ENCODE peak calls at places on chromosome 9, in seven cellular contexts. C is kidney epithelial cell, H is transverse colon, X is lower lobe of right lung, M is psoas muscle, P is AG04450, U is cardiac muscle cell. Y is an unnamed sample.
A peak's percentile ranks its signal among the peaks of the same experiment; 100 is the strongest.

GRCh38 chr9:87554177-87554940 is 56.7 kb downstream of the DAPK1 start:
- DNase-seq in C (no peak), H (no peak), U (no peak), P (no peak), M (no peak), X (no peak), Y (no peak)

GRCh38 chr9:115104908-115105307 is 13.0 kb downstream of the TNC start:
- DNase-seq in H (no peak), C (no peak), M (no peak), X (no peak), P (no peak), U (no peak), Y (no peak)

GRCh38 chr9:5949103-5949699 is 58.5 kb downstream of the MLANA start:
- DNase-seq in X (no peak), M (no peak), C (no peak), U (no peak), P (no peak), H (no peak), Y (no peak)

GRCh38 chr9:132575005-132575609 is 7.3 kb upstream of the BARHL1 start:
- DNase-seq in U (peak; percentile 85), C (peak; percentile 10), X (peak; percentile 69), H (peak; percentile 73), P (peak; percentile 18), M (peak; percentile 53), Y (peak; percentile 9)

GRCh38 chr9:92986175-92987110 is 39.1 kb downstream of the FGD3 start:
- DNase-seq in U (no peak), C (no peak), M (no peak), P (no peak), X (no peak), H (no peak), Y (no peak)

GRCh38 chr9:34985311-34985899 is 4.1 kb upstream of the DNAJB5 start:
- DNase-seq in M (peak; percentile 39), H (peak; percentile 71), X (no peak), C (no peak), P (no peak), U (peak; percentile 84), Y (no peak)

GRCh38 chr9:115494958-115495690 is 377.2 kb upstream of the TNC start:
- DNase-seq in H (no peak), P (no peak), C (no peak), X (no peak), M (no peak), U (no peak), Y (no peak)

GRCh38 chr9:35570709-35571108 is 34.4 kb upstream of the TESK1 start:
- DNase-seq in C (no peak), X (no peak), M (no peak), H (no peak), U (no peak), P (no peak), Y (no peak)

GRCh38 chr9:93139365-93140182 is 5.5 kb upstream of the NINJ1 start:
- DNase-seq in P (no peak), X (no peak), H (no peak), C (no peak), U (no peak), M (peak; percentile 45), Y (no peak)

GRCh38 chr9:126722922-126723806 is 81.7 kb upstream of the ZBTB43 start:
- DNase-seq in C (no peak), X (peak; percentile 68), P (no peak), H (peak; percentile 61), U (peak; percentile 32), M (peak; percentile 44), Y (no peak)

GRCh38 chr9:107251756-107252322 is 31.2 kb upstream of the RAD23B start:
- DNase-seq in M (peak; percentile 56), C (no peak), H (no peak), X (no peak), U (no peak), P (peak; percentile 83), Y (peak; percentile 83)

GRCh38 chr9:76373173-76373771 is 21.0 kb downstream of the RFK start:
- DNase-seq in C (peak; percentile 38), H (peak; percentile 81), M (peak; percentile 61), U (no peak), X (no peak), P (peak; percentile 46), Y (no peak)

GRCh38 chr9:135879237-135879601 is 28.1 kb downstream of the CAMSAP1 start:
- DNase-seq in M (no peak), U (no peak), P (no peak), C (no peak), H (no peak), X (no peak), Y (no peak)

GRCh38 chr9:130780865-130781504 is 54.1 kb upstream of the ABL1 start:
- DNase-seq in H (peak; percentile 55), U (no peak), X (no peak), M (peak; percentile 69), P (peak; percentile 85), C (no peak), Y (peak; percentile 95)

DNA sequence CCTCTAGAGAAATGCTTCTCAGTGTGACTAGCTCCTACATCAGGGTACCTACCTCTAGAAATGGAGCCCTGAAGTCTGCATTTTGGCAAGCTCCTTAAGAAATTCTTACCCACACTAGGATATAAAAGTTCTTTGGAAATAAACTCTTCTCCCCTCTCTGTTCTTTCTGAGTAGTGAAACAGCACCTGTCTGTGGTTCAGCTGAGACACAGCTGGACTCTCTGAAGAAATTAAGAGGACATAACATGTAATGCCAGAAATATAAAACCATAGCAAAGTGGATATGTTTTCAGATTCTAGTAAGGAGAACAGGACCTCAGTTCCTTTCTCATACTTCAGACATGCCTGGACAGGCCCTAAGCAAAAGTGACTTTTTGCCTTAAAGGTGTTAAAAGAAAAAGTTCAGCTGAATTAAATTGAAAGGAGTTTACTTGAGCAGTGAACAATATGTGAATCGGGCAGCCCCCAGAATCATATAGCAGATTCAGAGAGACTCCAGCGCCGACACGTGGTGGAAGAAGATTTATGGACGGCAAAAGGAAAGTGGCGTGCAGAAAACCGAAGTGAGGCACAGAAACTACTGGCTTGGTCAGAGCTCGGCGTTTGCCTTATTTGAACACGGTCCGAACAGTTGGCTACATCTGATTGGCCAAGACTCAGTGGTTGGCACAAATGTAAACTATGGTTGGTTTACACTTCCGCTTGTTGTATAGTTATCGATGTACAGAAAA is 64.5 kb downstream of the PRKACG start:
- DNase-seq in U (no peak), H (peak; percentile 34), C (no peak), M (peak; percentile 12), X (no peak), P (no peak), Y (no peak)
- TF ChIP-seq CTCF in U (peak; percentile 34), H (no peak), C (no peak), M (peak; percentile 38), X (no peak), P (peak; percentile 15), Y (no peak)

DNA sequence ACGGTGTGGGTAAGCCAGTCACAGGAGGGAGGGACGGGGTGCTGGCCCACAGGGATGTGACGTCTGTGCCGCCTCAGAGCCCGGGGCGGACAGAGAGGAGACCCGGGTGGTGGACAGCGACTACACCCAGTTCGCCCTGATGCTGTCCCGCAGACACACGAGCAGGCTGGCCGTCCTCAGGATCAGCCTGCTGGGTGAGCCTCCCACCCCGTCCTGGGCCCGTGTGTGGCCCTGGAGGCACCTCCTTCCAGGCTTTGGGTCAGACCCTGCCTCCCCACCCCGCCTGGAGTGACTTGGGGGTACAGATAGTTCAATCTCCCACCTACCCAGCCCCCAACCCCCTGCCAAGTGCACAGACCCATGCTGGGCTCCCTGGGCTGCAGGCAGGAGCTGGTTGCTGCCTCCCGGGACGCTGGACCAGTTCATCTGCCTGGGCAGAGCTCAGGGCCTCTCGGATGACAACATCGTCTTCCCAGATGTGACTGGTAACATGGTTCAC is 1.7 kb downstream of the LCN12 start:
- DNase-seq in C (no peak), X (peak; percentile 47), U (no peak), H (no peak), P (no peak), M (no peak), Y (no peak)
- H3K4me3 ChIP-seq in C (no peak overlapping the region), X (no peak overlapping the region), U (no peak overlapping the region), H (no peak overlapping the region), P (no peak overlapping the region), M (no peak overlapping the region), Y (no peak overlapping the region)

DNA sequence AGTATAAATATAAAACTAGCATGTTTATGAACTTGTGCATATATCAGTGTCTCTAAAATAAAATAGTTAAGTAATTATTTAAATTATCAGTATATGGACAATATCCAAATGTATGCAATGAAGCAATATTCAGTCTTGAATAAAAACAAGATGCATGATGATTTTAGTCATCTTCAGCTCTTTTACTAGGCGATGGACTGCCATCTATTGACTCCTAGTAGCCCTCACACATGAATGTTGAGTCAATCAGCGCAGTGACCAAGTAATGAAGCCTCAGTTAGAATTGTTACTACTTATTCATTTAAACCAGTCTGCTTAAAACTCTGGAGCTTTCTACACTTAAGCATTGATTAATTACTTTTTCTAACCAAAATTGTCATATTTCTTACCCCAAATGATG is 92.9 kb upstream of the GRHPR start:
- DNase-seq in C (no peak), H (no peak), U (peak; percentile 9), P (no peak), X (no peak), M (no peak), Y (no peak)
- TF ChIP-seq CTCF in C (peak; percentile 40), H (no peak), U (peak; percentile 46), P (peak; percentile 52), X (no peak), M (peak; percentile 21), Y (peak; percentile 36)

GRCh38 chr9:112130347-112130746 is 44.8 kb downstream of the SUSD1 start:
- DNase-seq in U (no peak), H (no peak), M (no peak), X (no peak), C (no peak), P (no peak), Y (no peak)

GRCh38 chr9:112129246-112129645 is 45.9 kb downstream of the SUSD1 start:
- DNase-seq in U (no peak), X (no peak), P (no peak), M (no peak), H (no peak), C (no peak), Y (no peak)

GRCh38 chr9:112125961-112126388 is 49.1 kb downstream of the SUSD1 start:
- DNase-seq in P (no peak), C (peak; percentile 98), H (no peak), M (no peak), X (no peak), U (no peak), Y (no peak)

GRCh38 chr9:112124156-112124555 is 50.9 kb downstream of the SUSD1 start:
- DNase-seq in P (no peak), U (no peak), C (no peak), M (no peak), H (no peak), X (no peak), Y (no peak)

DNA sequence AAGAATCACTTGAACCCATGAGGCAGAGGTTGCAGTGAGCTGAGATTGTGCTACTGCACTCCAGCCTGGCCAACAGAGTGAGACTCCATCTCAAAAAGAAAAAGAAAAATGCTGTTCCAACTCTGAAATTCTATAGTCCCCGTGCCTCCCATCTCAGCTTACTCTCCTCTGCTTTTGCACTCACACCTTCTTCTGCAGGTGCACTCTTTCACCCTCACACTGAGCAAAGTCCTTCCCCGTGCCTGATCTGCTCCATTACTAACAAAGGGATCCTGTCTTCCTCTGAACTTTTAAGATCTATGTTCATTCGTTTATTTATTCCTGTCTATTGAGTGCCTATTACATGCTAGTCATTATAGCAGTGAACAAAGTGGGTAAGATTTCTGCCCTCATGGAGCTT is 47.8 kb downstream of the SUSD1 start:
- DNase-seq in M (no peak), X (no peak), C (no peak), H (no peak), P (no peak), U (no peak), Y (no peak)
- H3K4me3 ChIP-seq in M (no peak overlapping the region), X (no peak overlapping the region), C (no peak overlapping the region), H (no peak overlapping the region), P (no peak overlapping the region), U (no peak overlapping the region), Y (no peak overlapping the region)